ENCODE peak calls at places on chromosomes 11 and 22, in four cellular contexts. L is amniotic stem cell, K is DMS153, F is hepatocyte. E is an unnamed sample.

GRCh38 chr11:73912045-73912444 is 35.2 kb downstream of the PAAF1 start:
- DNase-seq in L (no peak), K (no peak), F (no peak), E (no peak)

GRCh38 chr22:44724416-44724815 is 22.4 kb downstream of the PRR5 start:
- DNase-seq in L (no peak), K (no peak), F (no peak), E (no peak)

GRCh38 chr22:40040927-40041326 is 46.2 kb downstream of the FAM83F start:
- DNase-seq in L (no peak), K (no peak), F (peak), E (peak)

GRCh38 chr22:50694099-50694498 is 21.5 kb downstream of the SHANK3 start:
- DNase-seq in L (no peak), K (no peak), F (no peak), E (no peak)

GRCh38 chr11:106456651-106457050 is 379.2 kb downstream of the AASDHPPT start:
- DNase-seq in L (no peak), K (no peak), F (no peak), E (no peak)

GRCh38 chr22:19905619-19906276 is 35.8 kb upstream of the COMT start:
- DNase-seq in L (no peak), K (no peak), F (no peak), E (no peak)

GRCh38 chr11:124672531-124673215 is 866 bp downstream of the SIAE start:
- DNase-seq in L (no peak), K (no peak), F (peak), E (no peak)

GRCh38 chr11:8327761-8328192 is 64.1 kb upstream of the LMO1 start:
- DNase-seq in L (no peak), K (no peak), F (no peak), E (no peak)

GRCh38 chr22:48837341-48837935 is 990.2 kb downstream of the BRD1 start:
- DNase-seq in L (no peak), K (no peak), F (no peak), E (no peak)

GRCh38 chr22:22090650-22091399 is 108.2 kb upstream of the TOP3B start:
- DNase-seq in L (no peak), K (no peak), F (no peak), E (no peak)

GRCh38 chr11:48134221-48134922 is 82.2 kb upstream of the OR4B1 start:
- DNase-seq in L (no peak), K (no peak), F (no peak), E (no peak)

GRCh38 chr11:72398058-72398758 is 36.1 kb downstream of the CLPB start:
- DNase-seq in L (no peak), K (no peak), F (no peak), E (no peak)

GRCh38 chr22:41762980-41763779 is 37.3 kb upstream of the CCDC134 start:
- DNase-seq in L (no peak), K (no peak), F (peak), E (no peak)

GRCh38 chr11:99176430-99176829 is 155.7 kb downstream of the CNTN5 start:
- DNase-seq in L (no peak), K (no peak), F (no peak), E (no peak)

GRCh38 chr11:66856496-66857233 is at the start of gene LRFN4:
- DNase-seq in L (no peak), K (no peak), F (peak), E (no peak)

GRCh38 chr11:14672635-14673034 is 29.0 kb downstream of the PDE3B start:
- DNase-seq in L (no peak), K (no peak), F (no peak), E (no peak)

GRCh38 chr22:47327241-47327640 is 564.8 kb downstream of the TBC1D22A start:
- DNase-seq in L (no peak), K (no peak), F (no peak), E (no peak)

GRCh38 chr11:102932678-102933077 is 22.9 kb downstream of the MMP13 start:
- DNase-seq in L (no peak), K (no peak), F (no peak), E (no peak)

GRCh38 chr11:45266693-45267451 is 19.3 kb downstream of the SYT13 start:
- DNase-seq in L (no peak), K (no peak), F (peak), E (no peak)

GRCh38 chr22:23789121-23789520 is 2.4 kb downstream of the SMARCB1 start:
- DNase-seq in L (no peak), K (peak), F (no peak), E (no peak)

GRCh38 chr22:32475428-32476010 is 908 bp downstream of the FBXO7 start:
- DNase-seq in L (no peak), K (no peak), F (peak), E (no peak)

GRCh38 chr22:50530280-50530856 is 556 bp upstream of the TYMP start:
- DNase-seq in L (no peak), K (no peak), F (peak), E (no peak)

GRCh38 chr22:45886502-45886901 is 90.5 kb downstream of the WNT7B start:
- DNase-seq in L (no peak), K (no peak), F (no peak), E (no peak)

GRCh38 chr22:32636884-32637283 is 162.3 kb downstream of the FBXO7 start:
- DNase-seq in L (no peak), K (no peak), F (no peak), E (no peak)

GRCh38 chr11:27296406-27296994 is 66.5 kb downstream of the CCDC34 start:
- DNase-seq in L (peak), K (peak), F (peak), E (peak)

GRCh38 chr22:24592846-24593809 is at the start of gene LRRC75B:
- DNase-seq in L (peak), K (peak), F (peak), E (peak)

GRCh38 chr11:106391771-106392412 is 314.4 kb downstream of the AASDHPPT start:
- DNase-seq in L (no peak), K (no peak), F (no peak), E (no peak)